ENCODE peak calls at places on chromosomes 1 and 21, in seven cellular contexts. Q, Y, B, C, H, K and I are unnamed samples.
A peak's percentile ranks its signal among the peaks of the same experiment; 100 is the strongest.

GRCh38 chr1:80509965-80510522 is 1290.7 kb upstream of the ADGRL2 start:
- DNase-seq in Q (peak; percentile 10), Y (no peak), B (no peak), C (no peak), H (no peak), K (no peak), I (no peak)

GRCh38 chr1:111733183-111733995 is 5.8 kb downstream of the INKA2 start:
- DNase-seq in Q (no peak), Y (peak; percentile 5), B (peak; percentile 73), C (no peak), H (peak; percentile 31), K (peak; percentile 74), I (no peak)

GRCh38 chr1:178628637-178629548 is 96.2 kb upstream of the RALGPS2 start:
- DNase-seq in Q (no peak), Y (no peak), B (peak; percentile 89), C (no peak), H (no peak), K (no peak), I (no peak)

GRCh38 chr1:6129313-6129712 is 50.8 kb downstream of the CHD5 start:
- DNase-seq in Q (no peak), Y (no peak), B (no peak), C (no peak), H (no peak), K (no peak), I (peak; percentile 42)

GRCh38 chr1:246959944-246960693 is 28.4 kb upstream of the AHCTF1 start:
- DNase-seq in Q (no peak), Y (no peak), B (no peak), C (no peak), H (no peak), K (no peak), I (no peak)

GRCh38 chr1:48216276-48216675 is 6.2 kb upstream of the SLC5A9 start:
- DNase-seq in Q (no peak), Y (no peak), B (no peak), C (no peak), H (no peak), K (no peak), I (no peak)

GRCh38 chr1:147287133-147287865 is 44.8 kb downstream of the CHD1L start:
- DNase-seq in Q (peak; percentile 37), Y (no peak), B (peak; percentile 52), C (no peak), H (peak; percentile 38), K (no peak), I (no peak)

GRCh38 chr1:22709891-22710687 is 550 bp upstream of the EPHB2 start:
- DNase-seq in Q (peak; percentile 51), Y (no peak), B (peak; percentile 62), C (no peak), H (peak; percentile 64), K (peak; percentile 65), I (no peak)

GRCh38 chr21:45344576-45344975 is 56.9 kb upstream of the POFUT2 start:
- DNase-seq in Q (no peak), Y (no peak), B (no peak), C (no peak), H (no peak), K (no peak), I (no peak)

GRCh38 chr1:31846484-31846883 is 30.7 kb upstream of the SPOCD1 start:
- DNase-seq in Q (no peak), Y (no peak), B (no peak), C (no peak), H (no peak), K (no peak), I (no peak)

GRCh38 chr21:27759091-27759659 is 792.3 kb upstream of the ADAMTS5 start:
- DNase-seq in Q (peak; percentile 39), Y (no peak), B (no peak), C (no peak), H (peak; percentile 21), K (peak; percentile 17), I (no peak)

GRCh38 chr21:27756191-27756590 is 789.3 kb upstream of the ADAMTS5 start:
- DNase-seq in Q (peak; percentile 25), Y (no peak), B (no peak), C (no peak), H (no peak), K (no peak), I (no peak)

GRCh38 chr21:27761623-27762022 is 794.7 kb upstream of the ADAMTS5 start:
- DNase-seq in Q (no peak), Y (no peak), B (no peak), C (no peak), H (no peak), K (no peak), I (no peak)

GRCh38 chr21:27764056-27764455 is 797.2 kb upstream of the ADAMTS5 start:
- DNase-seq in Q (no peak), Y (no peak), B (no peak), C (no peak), H (no peak), K (no peak), I (no peak)

GRCh38 chr21:27759820-27760219 is 792.9 kb upstream of the ADAMTS5 start:
- DNase-seq in Q (peak; percentile 13), Y (no peak), B (no peak), C (no peak), H (peak; percentile 9), K (no peak), I (no peak)
- TF ChIP-seq CTCF in Q (peak; percentile 30), Y (no peak), B (peak; percentile 17), C (no peak), H (no peak), K (no peak), I (no peak)

GRCh38 chr1:18192182-18192581 is 84.6 kb downstream of the IGSF21 start:
- DNase-seq in Q (no peak), Y (no peak), B (no peak), C (no peak), H (no peak), K (no peak), I (no peak)
- TF ChIP-seq CTCF in Q (no peak), Y (no peak), B (no peak), C (no peak), H (no peak), K (no peak), I (no peak)

DNA sequence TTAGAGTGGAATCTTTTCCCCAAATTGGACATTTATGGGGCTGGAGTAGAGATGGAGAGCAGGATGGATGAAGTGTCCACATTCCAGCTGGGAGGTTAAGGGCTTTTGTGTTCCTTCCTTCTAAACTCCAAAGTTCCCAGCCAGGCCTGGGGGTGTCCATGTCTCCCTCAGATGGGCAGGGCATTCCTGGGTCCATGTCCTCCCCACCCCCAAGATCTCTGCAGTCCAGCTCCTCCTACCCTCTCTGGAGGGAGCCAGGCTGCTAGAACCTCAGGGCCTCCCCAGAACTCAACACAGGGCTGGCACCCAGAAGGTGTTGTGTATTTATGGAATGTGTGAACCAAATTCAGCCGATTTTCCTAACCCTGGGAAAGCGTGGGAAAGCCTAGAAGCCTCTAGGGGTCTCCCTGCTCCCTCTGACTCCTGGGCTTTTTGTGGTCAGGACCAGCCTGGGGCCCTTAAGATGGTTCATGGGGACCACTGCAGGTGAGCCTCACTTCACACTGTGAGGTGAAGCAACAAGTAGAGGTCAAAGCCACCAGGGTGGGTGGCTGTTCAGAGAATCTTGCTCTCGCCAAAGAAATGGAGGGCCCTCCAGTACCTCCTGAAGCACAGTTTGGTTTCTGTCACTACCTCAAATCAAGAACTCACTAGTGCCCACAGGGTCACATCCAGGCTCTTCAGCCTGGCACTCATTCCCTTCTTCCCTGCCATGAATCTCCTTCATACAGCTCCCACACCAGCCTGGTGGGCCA is 54.8 kb downstream of the GLIS1 start:
- DNase-seq in Q (no peak), Y (no peak), B (no peak), C (no peak), H (peak; percentile 9), K (no peak), I (no peak)
- TF ChIP-seq CTCF in Q (no peak), Y (no peak), B (peak; percentile 28), C (peak; percentile 40), H (no peak), K (no peak), I (peak; percentile 67)

GRCh38 chr1:229379901-229380300 is 37.1 kb upstream of the CCSAP start:
- DNase-seq in Q (no peak), Y (no peak), B (no peak), C (no peak), H (no peak), K (no peak), I (no peak)

GRCh38 chr1:229380514-229381160 is 37.8 kb upstream of the CCSAP start:
- DNase-seq in Q (no peak), Y (no peak), B (no peak), C (no peak), H (no peak), K (no peak), I (no peak)

GRCh38 chr1:229378586-229379442 is 36.0 kb upstream of the CCSAP start:
- DNase-seq in Q (no peak), Y (no peak), B (peak; percentile 5), C (no peak), H (no peak), K (no peak), I (no peak)

GRCh38 chr1:229383188-229383587 is 40.3 kb upstream of the CCSAP start:
- DNase-seq in Q (no peak), Y (no peak), B (no peak), C (no peak), H (no peak), K (no peak), I (no peak)

DNA sequence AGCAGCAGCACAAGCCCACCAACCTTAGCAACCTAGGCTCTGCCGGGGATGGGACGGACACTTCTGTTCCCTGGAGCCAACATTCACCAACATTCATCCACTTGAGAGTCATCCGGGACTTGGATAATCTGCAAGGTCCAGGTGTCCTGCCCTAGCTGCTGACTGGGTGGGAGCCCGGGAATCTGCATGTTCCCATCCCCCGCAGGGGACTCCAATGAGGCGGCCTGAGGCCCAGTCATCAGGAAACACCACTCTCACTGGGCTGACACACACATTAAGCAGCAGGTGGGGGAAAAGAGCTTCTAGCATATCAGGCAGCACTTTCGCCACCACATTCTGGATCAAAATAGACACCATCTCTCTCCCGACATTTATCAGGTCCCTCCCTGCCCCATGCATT is 38.4 kb upstream of the CCSAP start:
- DNase-seq in Q (no peak), Y (no peak), B (no peak), C (no peak), H (no peak), K (no peak), I (no peak)
- TF ChIP-seq CTCF in Q (no peak), Y (no peak), B (no peak), C (no peak), H (no peak), K (peak; percentile 17), I (no peak)

GRCh38 chr1:75136158-75136815 is 2.1 kb downstream of the LHX8 start:
- DNase-seq in Q (no peak), Y (no peak), B (no peak), C (no peak), H (no peak), K (no peak), I (no peak)
- TF ChIP-seq CTCF in Q (no peak), Y (no peak), B (no peak), C (no peak), H (no peak), K (no peak), I (no peak)

DNA sequence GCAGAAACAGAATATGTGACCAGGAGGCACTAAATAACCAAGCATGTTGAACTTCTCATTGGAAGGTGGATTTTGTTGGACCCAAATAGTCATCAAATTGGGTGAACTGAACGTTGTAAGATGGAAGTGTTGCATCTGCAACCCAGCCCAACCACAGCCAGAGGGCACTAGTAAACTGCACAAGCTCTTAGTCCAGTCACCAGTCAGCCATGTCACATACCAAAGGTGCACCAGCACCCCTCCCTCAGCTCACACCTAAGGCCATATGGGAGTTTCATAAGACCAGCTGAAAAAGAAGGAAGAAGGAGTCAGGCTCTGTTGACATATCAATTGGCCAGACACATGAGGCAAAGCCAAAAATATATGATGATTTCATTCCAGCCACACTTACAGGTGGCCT is 481.7 kb upstream of the NR5A2 start:
- DNase-seq in Q (peak; percentile 40), Y (no peak), B (no peak), C (no peak), H (peak; percentile 41), K (no peak), I (no peak)
- TF ChIP-seq CTCF in Q (peak; percentile 44), Y (no peak), B (peak; percentile 23), C (peak; percentile 37), H (peak; percentile 36), K (no peak), I (peak; percentile 18)